ENCODE peak calls at places on chromosomes 16 and 17, in five cellular contexts. Y is NT2/D1, U is neural progenitor cell, G is PC-9, R is fibroblast of lung. W is an unnamed sample. For H3K4me1, the result is how much of the 10 kb centered on the place peaks cover.

GRCh38 chr17:67994827-67995567 is 1.3 kb downstream of the C17orf58 start:
- DNase-seq in Y (no peak), U (no peak), G (no peak), R (peak), W (no peak)

GRCh38 chr17:51056813-51057510 is 63.7 kb downstream of the SPAG9 start:
- DNase-seq in Y (peak), U (peak), G (peak), R (peak), W (peak)

GRCh38 chr17:81512560-81512983 is at the start of gene ACTG1:
- DNase-seq in Y (peak), U (peak), G (peak), R (peak), W (peak)

GRCh38 chr17:39027037-39027436 is 59.8 kb upstream of the FBXO47 start:
- DNase-seq in Y (no peak), U (peak), G (peak), R (peak), W (peak)

GRCh38 chr16:23836404-23837291 is 865 bp downstream of the PRKCB start:
- DNase-seq in Y (no peak), U (peak), G (no peak), R (no peak), W (no peak)

GRCh38 chr16:66190411-66190810 is 176.1 kb upstream of the CDH5 start:
- DNase-seq in Y (no peak), U (no peak), G (no peak), R (no peak), W (no peak)

GRCh38 chr16:47774661-47775060 is 313.5 kb downstream of the PHKB start:
- DNase-seq in Y (peak), U (peak), G (peak), R (peak), W (no peak)

GRCh38 chr17:250487-251300 is 69.2 kb upstream of the DOC2B start:
- DNase-seq in Y (no peak), U (no peak), G (no peak), R (no peak), W (no peak)

GRCh38 chr17:72336026-72336803 is 215.4 kb downstream of the SOX9 start:
- DNase-seq in Y (no peak), U (peak), G (no peak), R (no peak), W (no peak)

GRCh38 chr16:86953631-86954465 is 363.3 kb downstream of the C16orf95 start:
- DNase-seq in Y (no peak), U (peak), G (no peak), R (no peak), W (peak)

GRCh38 chr17:46060461-46060860 is 61.4 kb downstream of the STH start:
- DNase-seq in Y (no peak), U (no peak), G (no peak), R (no peak), W (no peak)

GRCh38 chr17:2798188-2798587 is 1.9 kb downstream of the RAP1GAP2 start:
- DNase-seq in Y (no peak), U (no peak), G (no peak), R (no peak), W (no peak)

GRCh38 chr17:2796164-2797140 is at the start of gene RAP1GAP2:
- DNase-seq in Y (no peak), U (no peak), G (peak), R (no peak), W (peak)

GRCh38 chr17:2797632-2798031 is 1.4 kb downstream of the RAP1GAP2 start:
- DNase-seq in Y (no peak), U (no peak), G (no peak), R (no peak), W (no peak)

GRCh38 chr17:2798679-2799078 is 2.4 kb downstream of the RAP1GAP2 start:
- DNase-seq in Y (no peak), U (peak), G (no peak), R (no peak), W (no peak)

DNA sequence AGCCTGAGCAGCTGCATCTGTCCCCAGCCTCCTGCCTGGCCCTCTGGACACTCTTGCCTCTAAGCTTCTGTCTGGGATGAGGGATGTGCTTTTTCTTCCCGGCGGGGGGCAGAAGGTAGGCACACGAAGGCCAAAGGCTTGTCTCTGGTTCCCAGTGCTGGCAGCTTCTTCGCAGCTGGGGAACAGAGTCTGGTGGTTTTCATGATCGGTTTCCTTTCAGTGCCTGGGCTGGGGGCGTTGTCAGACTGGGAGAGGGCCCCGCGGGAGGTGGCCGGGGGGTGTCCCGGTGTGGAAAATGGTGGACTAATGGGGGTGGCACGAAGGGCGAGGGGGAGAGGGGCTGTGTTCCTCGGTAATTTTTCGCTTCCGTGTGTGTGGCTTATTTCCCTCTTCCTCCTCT is 988 bp downstream of the RAP1GAP2 start:
- DNase-seq in Y (no peak), U (no peak), G (no peak), R (no peak), W (no peak)
- H3K4me1 ChIP-seq in Y (under half), U (under half), G (under half), R (under half), W (under half)

GRCh38 chr17:4744999-4745969 is 5.6 kb upstream of the CXCL16 start:
- DNase-seq in Y (no peak), U (peak), G (no peak), R (no peak), W (no peak)
- H3K4me3 ChIP-seq in Y (no peak), U (peak), G (no peak), R (no peak), W (no peak)

GRCh38 chr17:77363821-77364361 is 223.1 kb downstream of the SEC14L1 start:
- DNase-seq in Y (no peak), U (no peak), G (no peak), R (peak), W (no peak)

GRCh38 chr17:77358801-77359716 is 218.3 kb downstream of the SEC14L1 start:
- DNase-seq in Y (no peak), U (no peak), G (no peak), R (peak), W (no peak)

GRCh38 chr17:77364381-77364911 is 223.7 kb downstream of the SEC14L1 start:
- DNase-seq in Y (no peak), U (no peak), G (no peak), R (no peak), W (no peak)

GRCh38 chr17:77364941-77365583 is 224.3 kb downstream of the SEC14L1 start:
- DNase-seq in Y (no peak), U (no peak), G (no peak), R (no peak), W (no peak)

GRCh38 chr17:77361986-77362620 is 221.3 kb downstream of the SEC14L1 start:
- DNase-seq in Y (no peak), U (no peak), G (no peak), R (no peak), W (no peak)
- H3K4me1 ChIP-seq in Y (under half), U (under half), G (under half), R (under half), W (under half)

DNA sequence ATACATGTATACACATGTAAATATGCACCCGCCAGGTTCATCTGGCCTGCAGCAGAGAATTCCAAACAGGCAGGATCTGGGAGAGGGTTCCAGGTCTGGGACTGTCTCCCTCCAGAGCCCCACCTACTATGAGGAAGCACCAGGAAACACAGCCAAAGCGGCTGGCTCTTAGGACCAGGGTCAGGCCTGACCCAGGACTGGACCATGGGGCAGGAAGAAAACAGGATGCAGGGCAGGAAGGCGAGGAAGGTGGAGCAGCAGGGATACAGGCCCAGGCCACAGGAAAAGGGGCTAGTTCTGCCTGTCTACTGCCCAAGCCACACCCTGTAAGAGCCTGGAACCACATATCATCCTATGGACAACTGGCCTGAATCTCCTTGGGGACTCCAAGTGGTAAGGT is 2.2 kb downstream of the HID1 start:
- DNase-seq in Y (no peak), U (no peak), G (no peak), R (no peak), W (no peak)
- H3K4me3 ChIP-seq in Y (no peak), U (no peak), G (no peak), R (no peak), W (no peak)

DNA sequence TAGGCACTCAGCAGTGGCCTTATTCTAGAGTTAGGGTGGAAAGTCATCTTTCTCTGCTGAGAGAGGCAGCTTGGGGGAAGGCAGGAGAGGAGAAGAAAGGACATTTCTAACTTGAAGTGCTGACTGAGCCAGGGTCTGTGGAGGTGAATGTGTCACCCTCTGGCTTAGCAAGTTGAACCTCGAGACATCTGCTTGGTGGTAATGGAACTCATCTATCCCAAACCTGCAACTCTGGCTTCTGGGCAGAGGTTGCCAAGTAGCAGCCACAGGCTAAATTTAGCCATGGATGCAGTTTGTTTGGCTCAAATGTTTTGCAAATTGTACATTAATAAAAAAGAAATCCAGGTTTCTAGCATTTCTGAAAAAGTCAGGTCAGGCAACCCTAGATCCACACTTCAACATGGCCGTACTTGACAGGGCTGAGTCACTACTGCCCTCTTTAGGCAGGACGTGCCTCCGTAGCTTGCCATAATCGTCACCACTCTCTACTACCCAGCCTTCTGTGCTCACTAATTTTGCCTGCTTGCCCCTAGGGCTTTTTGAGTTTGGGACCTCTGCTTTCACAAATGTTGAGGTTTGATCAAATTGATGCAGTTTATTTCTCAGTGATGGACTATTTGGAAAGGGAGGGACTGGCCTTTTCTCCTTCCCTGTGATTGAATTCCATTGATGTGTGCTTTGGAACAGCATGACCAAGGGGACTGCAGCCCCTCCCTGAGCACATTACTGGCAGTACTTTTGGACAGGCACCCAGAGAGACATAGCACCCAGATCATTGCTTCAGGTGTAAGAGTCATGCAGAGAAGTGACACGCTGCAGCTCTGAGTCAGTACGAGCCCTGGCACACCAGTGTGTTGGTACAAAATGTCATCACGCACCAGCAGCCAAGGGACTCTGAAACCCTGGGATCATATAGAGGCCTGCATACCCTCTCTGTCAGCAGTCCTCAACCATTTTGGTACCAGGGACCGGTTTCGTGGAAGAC is 5.2 kb downstream of the CDH13 start:
- DNase-seq in Y (no peak), U (peak), G (no peak), R (peak), W (no peak)
- H3K4me1 ChIP-seq in Y (under half), U (under half), G (under half), R (under half), W (under half)

GRCh38 chr16:70687172-70687531 is 1.3 kb upstream of the MTSS2 start:
- DNase-seq in Y (no peak), U (no peak), G (no peak), R (no peak), W (peak)

GRCh38 chr16:70685938-70686375 is at the start of gene MTSS2:
- DNase-seq in Y (peak), U (peak), G (peak), R (peak), W (peak)

GRCh38 chr16:70687671-70688265 is 1.9 kb upstream of the MTSS2 start:
- DNase-seq in Y (no peak), U (no peak), G (no peak), R (no peak), W (no peak)

GRCh38 chr16:70685061-70685937 is 554 bp downstream of the MTSS2 start:
- DNase-seq in Y (no peak), U (no peak), G (no peak), R (no peak), W (peak)

GRCh38 chr16:70686376-70687171 is 721 bp upstream of the MTSS2 start:
- DNase-seq in Y (no peak), U (no peak), G (no peak), R (no peak), W (peak)
- H3K4me3 ChIP-seq in Y (peak), U (peak), G (peak), R (peak), W (peak)